ENCODE peak calls at places on chromosomes 2 and 18, in seven cellular contexts. V is ELR; O is adrenal gland; K is stimulated activated CD4-positive, alpha-beta T cell treated with anti-CD3 and anti-CD28 coated beads, Interleukin-2, amount 100 ng/mL, for 48 hours; L is Calu3; Y is A549; P is AG04450. G is an unnamed sample.

GRCh38 chr2:218284106-218284811 is 8.0 kb downstream of the TMBIM1 start:
- DNase-seq in V (peak; percentile 87), O (peak; percentile 94), K (peak; percentile 48), L (peak; percentile 71), Y (no peak), P (peak; percentile 39), G (no peak)

GRCh38 chr2:195533771-195534642 is 123.0 kb upstream of the SLC39A10 start:
- DNase-seq in V (peak; percentile 89), O (peak; percentile 96), K (peak; percentile 61), L (no peak), Y (peak; percentile 82), P (peak; percentile 79), G (no peak)

GRCh38 chr2:231037202-231037730 is at the start of gene C2orf72:
- DNase-seq in V (no peak), O (no peak), K (no peak), L (peak; percentile 15), Y (no peak), P (no peak), G (peak; percentile 14)

GRCh38 chr2:111135910-111136297 is 15.2 kb downstream of the BCL2L11 start:
- DNase-seq in V (peak; percentile 13), O (no peak), K (no peak), L (peak; percentile 11), Y (no peak), P (no peak), G (no peak)

GRCh38 chr18:50155406-50155805 is 39.5 kb downstream of the MYO5B start:
- DNase-seq in V (no peak), O (no peak), K (no peak), L (no peak), Y (no peak), P (no peak), G (no peak)

GRCh38 chr18:36301884-36302283 is 4.4 kb downstream of the FHOD3 start:
- DNase-seq in V (no peak), O (no peak), K (no peak), L (no peak), Y (no peak), P (no peak), G (no peak)

GRCh38 chr2:81545626-81546025 is 1241.1 kb upstream of the LRRTM1 start:
- DNase-seq in V (peak; percentile 63), O (no peak), K (no peak), L (no peak), Y (no peak), P (no peak), G (no peak)

GRCh38 chr18:49769047-49769708 is 44.2 kb downstream of the ACAA2 start:
- DNase-seq in V (no peak), O (no peak), K (no peak), L (no peak), Y (no peak), P (no peak), G (no peak)

GRCh38 chr2:65737452-65738011 is 305.1 kb upstream of the SPRED2 start:
- DNase-seq in V (no peak), O (no peak), K (no peak), L (no peak), Y (no peak), P (no peak), G (no peak)

GRCh38 chr2:40625849-40626248 is 174.0 kb upstream of the SLC8A1 start:
- DNase-seq in V (peak; percentile 90), O (no peak), K (no peak), L (no peak), Y (no peak), P (peak; percentile 36), G (no peak)

GRCh38 chr2:235808366-235808765 is 314.5 kb downstream of the AGAP1 start:
- DNase-seq in V (no peak), O (no peak), K (no peak), L (no peak), Y (no peak), P (no peak), G (no peak)

GRCh38 chr2:67666386-67667053 is 269.4 kb downstream of the ETAA1 start:
- DNase-seq in V (no peak), O (peak; percentile 48), K (no peak), L (no peak), Y (no peak), P (no peak), G (no peak)

GRCh38 chr18:57437782-57438668 is 2.9 kb downstream of the ONECUT2 start:
- DNase-seq in V (peak; percentile 55), O (peak; percentile 59), K (peak; percentile 61), L (peak; percentile 73), Y (peak; percentile 82), P (no peak), G (peak; percentile 91)

GRCh38 chr2:215269397-215270117 is 42.3 kb upstream of the ATIC start:
- DNase-seq in V (peak; percentile 82), O (peak; percentile 47), K (peak; percentile 53), L (peak; percentile 65), Y (peak; percentile 82), P (peak; percentile 64), G (peak; percentile 65)

GRCh38 chr2:95760839-95761525 is 169.2 kb downstream of the TRIM43 start:
- DNase-seq in V (peak; percentile 88), O (peak; percentile 48), K (no peak), L (no peak), Y (peak; percentile 12), P (peak; percentile 46), G (no peak)

GRCh38 chr2:181943411-181944124 is 42.1 kb upstream of the PPP1R1C start:
- DNase-seq in V (no peak), O (no peak), K (no peak), L (no peak), Y (no peak), P (no peak), G (no peak)

GRCh38 chr2:68318686-68319396 is 908 bp downstream of the CNRIP1 start:
- DNase-seq in V (peak; percentile 46), O (peak; percentile 15), K (no peak), L (no peak), Y (peak; percentile 6), P (no peak), G (no peak)

GRCh38 chr2:8848328-8849100 is 11.1 kb upstream of the KIDINS220 start:
- DNase-seq in V (no peak), O (no peak), K (no peak), L (no peak), Y (no peak), P (no peak), G (no peak)

GRCh38 chr18:22466608-22467390 is 49.1 kb upstream of the CTAGE1 start:
- DNase-seq in V (peak; percentile 73), O (no peak), K (no peak), L (peak; percentile 73), Y (peak; percentile 93), P (no peak), G (no peak)

GRCh38 chr2:79721966-79722365 is 209.1 kb downstream of the CTNNA2 start:
- DNase-seq in V (peak; percentile 76), O (no peak), K (no peak), L (no peak), Y (no peak), P (no peak), G (no peak)

GRCh38 chr2:2056531-2056930 is 274.5 kb downstream of the MYT1L start:
- DNase-seq in V (no peak), O (no peak), K (no peak), L (no peak), Y (no peak), P (no peak), G (no peak)

GRCh38 chr2:193963472-193964119 is 1693.4 kb upstream of the SLC39A10 start:
- DNase-seq in V (peak; percentile 71), O (no peak), K (no peak), L (peak; percentile 62), Y (peak; percentile 33), P (no peak), G (peak; percentile 65)

GRCh38 chr2:168730391-168730790 is 72.0 kb upstream of the NOSTRIN start:
- DNase-seq in V (no peak), O (no peak), K (no peak), L (no peak), Y (no peak), P (no peak), G (no peak)

GRCh38 chr2:155427470-155427869 is 729.0 kb downstream of the KCNJ3 start:
- DNase-seq in V (no peak), O (no peak), K (no peak), L (no peak), Y (no peak), P (no peak), G (no peak)

GRCh38 chr2:54492335-54492734 is 36.2 kb downstream of the SPTBN1 start:
- DNase-seq in V (no peak), O (no peak), K (no peak), L (no peak), Y (no peak), P (no peak), G (no peak)

GRCh38 chr2:98891591-98891990 is 44.4 kb downstream of the CRACDL start:
- DNase-seq in V (no peak), O (no peak), K (no peak), L (no peak), Y (no peak), P (no peak), G (no peak)

GRCh38 chr18:3093624-3094354 is 80.8 kb upstream of the LPIN2 start:
- DNase-seq in V (no peak), O (no peak), K (no peak), L (no peak), Y (no peak), P (no peak), G (peak; percentile 26)

GRCh38 chr18:53070706-53071105 is 730.7 kb downstream of the DCC start:
- DNase-seq in V (no peak), O (no peak), K (no peak), L (no peak), Y (no peak), P (no peak), G (no peak)

GRCh38 chr2:30165617-30166016 is 18.8 kb downstream of the YPEL5 start:
- DNase-seq in V (no peak), O (no peak), K (no peak), L (no peak), Y (no peak), P (no peak), G (no peak)

GRCh38 chr2:134220525-134220924 is 33.3 kb upstream of the MGAT5 start:
- DNase-seq in V (no peak), O (no peak), K (no peak), L (no peak), Y (no peak), P (no peak), G (no peak)

GRCh38 chr18:3262234-3263171 is 570 bp downstream of the MYL12B start:
- DNase-seq in V (peak; percentile 57), O (peak; percentile 39), K (no peak), L (no peak), Y (peak; percentile 42), P (no peak), G (peak; percentile 40)

GRCh38 chr2:138906549-138906948 is 126.4 kb upstream of the NXPH2 start:
- DNase-seq in V (no peak), O (no peak), K (no peak), L (no peak), Y (no peak), P (no peak), G (no peak)

GRCh38 chr2:113178891-113179290 is 5.1 kb downstream of the PSD4 start:
- DNase-seq in V (peak; percentile 21), O (no peak), K (no peak), L (no peak), Y (no peak), P (no peak), G (no peak)

GRCh38 chr18:78459646-78460045 is 520.0 kb upstream of the SALL3 start:
- DNase-seq in V (no peak), O (no peak), K (no peak), L (no peak), Y (no peak), P (no peak), G (no peak)

GRCh38 chr18:5097116-5097703 is 99.8 kb downstream of the AKAIN1 start:
- DNase-seq in V (no peak), O (no peak), K (no peak), L (no peak), Y (no peak), P (no peak), G (no peak)

GRCh38 chr18:14189858-14190257 is 57.6 kb upstream of the ZNF519 start:
- DNase-seq in V (peak; percentile 49), O (no peak), K (no peak), L (peak; percentile 40), Y (peak; percentile 91), P (no peak), G (no peak)

GRCh38 chr2:40639294-40639693 is 187.4 kb upstream of the SLC8A1 start:
- DNase-seq in V (no peak), O (no peak), K (no peak), L (no peak), Y (no peak), P (no peak), G (no peak)

GRCh38 chr2:42804338-42804737 is 12.0 kb upstream of the HAAO start:
- DNase-seq in V (no peak), O (no peak), K (no peak), L (no peak), Y (no peak), P (no peak), G (no peak)